ENCODE peak calls at places on chromosome 17, in ten cellular contexts. W is retina; S is hypothalamus; X is naive thymus-derived CD8-positive, alpha-beta T cell; F is NCI-H1417 treated with DMSO at 0.1 percent for 48 hours; A is A172; V is T-helper 2 cell; G is adipocyte; M is islet precursor cell; D is DND-41. B is an unnamed sample.

GRCh38 chr17:60387666-60388065 is 4.3 kb downstream of the USP32 start:
- DNase-seq in W (no peak), S (no peak), X (no peak), F (no peak), A (no peak), V (no peak), G (no peak), M (no peak), D (no peak), B (no peak)

GRCh38 chr17:65809366-65809765 is 247.9 kb upstream of the AXIN2 start:
- DNase-seq in W (no peak), S (no peak), X (no peak), F (no peak), A (no peak), V (no peak), G (no peak), M (no peak), D (no peak), B (no peak)

GRCh38 chr17:14715531-14715930 is 414.6 kb downstream of the HS3ST3B1 start:
- DNase-seq in W (no peak), S (no peak), X (no peak), F (no peak), A (no peak), V (no peak), G (no peak), M (no peak), D (no peak), B (no peak)

GRCh38 chr17:78276098-78276497 is 44.7 kb downstream of the TMEM235 start:
- DNase-seq in W (no peak), S (no peak), X (no peak), F (no peak), A (no peak), V (peak), G (no peak), M (no peak), D (no peak), B (no peak)

GRCh38 chr17:78132086-78132676 is 1.6 kb downstream of the TMC8 start:
- DNase-seq in W (no peak), S (no peak), X (peak), F (no peak), A (no peak), V (peak), G (no peak), M (peak), D (peak), B (no peak)

GRCh38 chr17:81471804-81472456 is 40.7 kb downstream of the ACTG1 start:
- DNase-seq in W (peak), S (peak), X (no peak), F (no peak), A (peak), V (no peak), G (peak), M (no peak), D (peak), B (no peak)

GRCh38 chr17:1783834-1784611 is 22.2 kb downstream of the SERPINF1 start:
- DNase-seq in W (peak), S (no peak), X (no peak), F (no peak), A (peak), V (peak), G (peak), M (peak), D (no peak), B (peak)

GRCh38 chr17:28573521-28573920 is 2.2 kb upstream of the PIGS start:
- DNase-seq in W (no peak), S (no peak), X (no peak), F (no peak), A (no peak), V (no peak), G (no peak), M (no peak), D (no peak), B (no peak)

GRCh38 chr17:34683390-34683789 is 104.0 kb downstream of the TMEM132E start:
- DNase-seq in W (no peak), S (no peak), X (no peak), F (no peak), A (no peak), V (no peak), G (no peak), M (peak), D (no peak), B (no peak)

GRCh38 chr17:39222151-39222550 is 3.6 kb downstream of the STAC2 start:
- DNase-seq in W (no peak), S (no peak), X (no peak), F (no peak), A (no peak), V (no peak), G (no peak), M (no peak), D (no peak), B (no peak)

GRCh38 chr17:42924891-42925290 is 24.3 kb downstream of the G6PC1 start:
- DNase-seq in W (no peak), S (no peak), X (no peak), F (no peak), A (no peak), V (no peak), G (no peak), M (no peak), D (no peak), B (no peak)

GRCh38 chr17:20218231-20218630 is 209.1 kb downstream of the SPECC1 start:
- DNase-seq in W (no peak), S (no peak), X (no peak), F (no peak), A (no peak), V (no peak), G (no peak), M (no peak), D (no peak), B (no peak)

GRCh38 chr17:31739300-31739699 is 119.7 kb downstream of the COPRS start:
- DNase-seq in W (no peak), S (no peak), X (no peak), F (no peak), A (no peak), V (no peak), G (peak), M (no peak), D (no peak), B (no peak)

GRCh38 chr17:40909755-40910154 is 24.7 kb upstream of the KRT20 start:
- DNase-seq in W (no peak), S (no peak), X (no peak), F (no peak), A (peak), V (no peak), G (peak), M (no peak), D (no peak), B (no peak)

GRCh38 chr17:68613739-68614298 is 12.7 kb upstream of the FAM20A start:
- DNase-seq in W (no peak), S (no peak), X (peak), F (no peak), A (peak), V (peak), G (peak), M (peak), D (peak), B (no peak)

GRCh38 chr17:46776298-46777005 is 42.0 kb downstream of the WNT3 start:
- DNase-seq in W (no peak), S (no peak), X (no peak), F (no peak), A (no peak), V (no peak), G (no peak), M (peak), D (no peak), B (no peak)

GRCh38 chr17:7078711-7079110 is 1.3 kb downstream of the CLEC10A start:
- DNase-seq in W (no peak), S (no peak), X (no peak), F (no peak), A (no peak), V (no peak), G (no peak), M (no peak), D (no peak), B (no peak)

GRCh38 chr17:7834554-7834890 is 505 bp downstream of the KDM6B start:
- DNase-seq in W (no peak), S (no peak), X (peak), F (no peak), A (peak), V (no peak), G (peak), M (no peak), D (no peak), B (peak)

GRCh38 chr17:78343433-78344201 is 16.3 kb downstream of the SOCS3 start:
- DNase-seq in W (no peak), S (no peak), X (peak), F (no peak), A (peak), V (peak), G (no peak), M (no peak), D (peak), B (no peak)

GRCh38 chr17:57121308-57122042 is 36.4 kb downstream of the AKAP1 start:
- DNase-seq in W (peak), S (peak), X (no peak), F (no peak), A (peak), V (no peak), G (peak), M (peak), D (peak), B (peak)